ENCODE peak calls at places on chromosome 6, in seven cellular contexts. D is mucosa of gallbladder; M is T47D; F is stimulated activated CD4-positive, alpha-beta T cell treated with anti-CD3 and anti-CD28 coated beads, Interleukin-1b, Interleukin-23, amount 100 ng/mL, for 1 hour; G is effector CD4-positive, alpha-beta T cell; I is NCI-H1417; E is ureter. H is an unnamed sample.

GRCh38 chr6:119148102-119148824 is 69.8 kb upstream of the FAM184A start:
- DNase-seq in D (peak), M (peak), F (no peak), G (no peak), I (peak), E (no peak), H (no peak)

GRCh38 chr6:27608916-27609883 is 136.3 kb upstream of the ZNF184 start:
- DNase-seq in D (no peak), M (peak), F (no peak), G (no peak), I (no peak), E (no peak), H (no peak)

GRCh38 chr6:153085239-153085638 is 45.8 kb downstream of the RGS17 start:
- DNase-seq in D (no peak), M (no peak), F (no peak), G (no peak), I (no peak), E (no peak), H (no peak)

GRCh38 chr6:163405412-163406309 is 8.9 kb upstream of the QKI start:
- DNase-seq in D (peak), M (peak), F (no peak), G (no peak), I (no peak), E (peak), H (no peak)

GRCh38 chr6:77470983-77471382 is 7.7 kb upstream of the HTR1B start:
- DNase-seq in D (no peak), M (no peak), F (no peak), G (no peak), I (no peak), E (no peak), H (no peak)

GRCh38 chr6:44221291-44221960 is 2.0 kb upstream of the SLC29A1 start:
- DNase-seq in D (peak), M (peak), F (peak), G (peak), I (no peak), E (peak), H (no peak)

GRCh38 chr6:52538252-52538905 is 38.5 kb downstream of the TRAM2 start:
- DNase-seq in D (no peak), M (peak), F (no peak), G (no peak), I (no peak), E (no peak), H (no peak)

GRCh38 chr6:66662196-66662595 is 955.2 kb upstream of the EYS start:
- DNase-seq in D (no peak), M (peak), F (no peak), G (no peak), I (no peak), E (no peak), H (no peak)

GRCh38 chr6:44341095-44341890 is 1.2 kb upstream of the SPATS1 start:
- DNase-seq in D (no peak), M (no peak), F (no peak), G (no peak), I (no peak), E (no peak), H (no peak)

GRCh38 chr6:168574699-168575195 is 133.8 kb downstream of the SMOC2 start:
- DNase-seq in D (peak), M (peak), F (no peak), G (no peak), I (no peak), E (peak), H (no peak)

GRCh38 chr6:63465750-63466149 is 106.5 kb upstream of the LOC128125822 start:
- DNase-seq in D (no peak), M (no peak), F (no peak), G (no peak), I (no peak), E (no peak), H (no peak)

GRCh38 chr6:7568021-7568420 is 22.0 kb upstream of the SNRNP48 start:
- DNase-seq in D (no peak), M (no peak), F (no peak), G (no peak), I (no peak), E (no peak), H (no peak)

GRCh38 chr6:20534906-20535305 is 649 bp downstream of the CDKAL1 start:
- DNase-seq in D (no peak), M (no peak), F (no peak), G (no peak), I (peak), E (no peak), H (no peak)

GRCh38 chr6:169965657-169966311 is 214.4 kb downstream of the ERMARD start:
- DNase-seq in D (peak), M (no peak), F (no peak), G (no peak), I (no peak), E (peak), H (peak)

GRCh38 chr6:10529231-10529801 is 8.2 kb downstream of the GCNT2 start:
- DNase-seq in D (no peak), M (no peak), F (no peak), G (no peak), I (no peak), E (no peak), H (no peak)

GRCh38 chr6:138346302-138347195 is 31.2 kb upstream of the SMIM28 start:
- DNase-seq in D (no peak), M (no peak), F (no peak), G (no peak), I (no peak), E (no peak), H (no peak)

GRCh38 chr6:126721581-126722145 is 381.7 kb downstream of the CENPW start:
- DNase-seq in D (no peak), M (no peak), F (no peak), G (no peak), I (no peak), E (no peak), H (no peak)

GRCh38 chr6:137389150-137389664 is 105.0 kb downstream of the OLIG3 start:
- DNase-seq in D (no peak), M (no peak), F (peak), G (peak), I (no peak), E (no peak), H (no peak)

GRCh38 chr6:15941168-15941567 is 187.7 kb upstream of the MYLIP start:
- DNase-seq in D (no peak), M (no peak), F (no peak), G (no peak), I (no peak), E (no peak), H (no peak)

GRCh38 chr6:174036-174435 is 118.3 kb upstream of the DUSP22 start:
- DNase-seq in D (no peak), M (no peak), F (no peak), G (no peak), I (no peak), E (no peak), H (no peak)

GRCh38 chr6:44416103-44416502 is 28.6 kb downstream of the CDC5L start:
- DNase-seq in D (no peak), M (no peak), F (no peak), G (no peak), I (no peak), E (no peak), H (no peak)

GRCh38 chr6:39169448-39170344 is 54.7 kb upstream of the SAYSD1 start:
- DNase-seq in D (peak), M (peak), F (no peak), G (no peak), I (no peak), E (no peak), H (no peak)

GRCh38 chr6:55869731-55870130 is 5.7 kb downstream of the BMP5 start:
- DNase-seq in D (no peak), M (no peak), F (no peak), G (no peak), I (peak), E (no peak), H (no peak)

GRCh38 chr6:16333580-16333979 is 95.2 kb downstream of the GMPR start:
- DNase-seq in D (no peak), M (peak), F (no peak), G (no peak), I (peak), E (no peak), H (no peak)

GRCh38 chr6:144027927-144028587 is 20.0 kb upstream of the PLAGL1 start:
- DNase-seq in D (no peak), M (no peak), F (no peak), G (no peak), I (no peak), E (no peak), H (no peak)